ENCODE peak calls at places on chromosomes 6 and 20, in seven cellular contexts. One of them, this sample, is unnamed.

GRCh38 chr6:101090281-101090680 is 209.2 kb upstream of the ASCC3 start:
- DNase-seq in BJ: no peak
- DNase-seq in HCT116: no peak
- DNase-seq in GM13977: no peak
- DNase-seq in NB4: no peak
- DNase-seq in GM06990: no peak
- DNase-seq in GM12864: no peak
- DNase-seq in this sample: no peak

GRCh38 chr20:11555510-11555909 is 362.2 kb upstream of the BTBD3 start:
- DNase-seq in BJ: no peak
- DNase-seq in HCT116: no peak
- DNase-seq in GM13977: no peak
- DNase-seq in NB4: no peak
- DNase-seq in GM06990: no peak
- DNase-seq in GM12864: no peak
- DNase-seq in this sample: no peak

GRCh38 chr20:41526327-41526726 is 91.8 kb downstream of the CHD6 start:
- DNase-seq in BJ: no peak
- DNase-seq in HCT116: no peak
- DNase-seq in GM13977: no peak
- DNase-seq in NB4: no peak
- DNase-seq in GM06990: no peak
- DNase-seq in GM12864: no peak
- DNase-seq in this sample: no peak

GRCh38 chr6:159728552-159728951 is 1.2 kb downstream of the WTAP start:
- DNase-seq in BJ: no peak
- DNase-seq in HCT116: no peak
- DNase-seq in GM13977: no peak
- DNase-seq in NB4: no peak
- DNase-seq in GM06990: no peak
- DNase-seq in GM12864: no peak
- DNase-seq in this sample: no peak

GRCh38 chr6:19410477-19410876 is 426.7 kb upstream of the ID4 start:
- DNase-seq in BJ: no peak
- DNase-seq in HCT116: no peak
- DNase-seq in GM13977: no peak
- DNase-seq in NB4: no peak
- DNase-seq in GM06990: no peak
- DNase-seq in GM12864: no peak
- DNase-seq in this sample: no peak

GRCh38 chr20:57006411-57007170 is 259.9 kb downstream of the BMP7 start:
- DNase-seq in BJ: peak
- DNase-seq in HCT116: no peak
- DNase-seq in GM13977: no peak
- DNase-seq in NB4: no peak
- DNase-seq in GM06990: no peak
- DNase-seq in GM12864: no peak
- DNase-seq in this sample: no peak

GRCh38 chr6:166999845-167000253 is 652 bp downstream of the CEP43 start:
- DNase-seq in BJ: no peak
- DNase-seq in HCT116: no peak
- DNase-seq in GM13977: no peak
- DNase-seq in NB4: peak
- DNase-seq in GM06990: no peak
- DNase-seq in GM12864: no peak
- DNase-seq in this sample: no peak

GRCh38 chr6:121516331-121516730 is 80.9 kb downstream of the GJA1 start:
- DNase-seq in BJ: no peak
- DNase-seq in HCT116: no peak
- DNase-seq in GM13977: no peak
- DNase-seq in NB4: no peak
- DNase-seq in GM06990: no peak
- DNase-seq in GM12864: no peak
- DNase-seq in this sample: no peak

GRCh38 chr6:143555071-143555492 is 43.6 kb upstream of the FUCA2 start:
- DNase-seq in BJ: no peak
- DNase-seq in HCT116: no peak
- DNase-seq in GM13977: no peak
- DNase-seq in NB4: peak
- DNase-seq in GM06990: no peak
- DNase-seq in GM12864: no peak
- DNase-seq in this sample: no peak

GRCh38 chr20:11207749-11208502 is 534.1 kb upstream of the JAG1 start:
- DNase-seq in BJ: peak
- DNase-seq in HCT116: peak
- DNase-seq in GM13977: no peak
- DNase-seq in NB4: no peak
- DNase-seq in GM06990: no peak
- DNase-seq in GM12864: no peak
- DNase-seq in this sample: no peak

GRCh38 chr6:53679446-53679933 is 13.9 kb upstream of the KLHL31 start:
- DNase-seq in BJ: no peak
- DNase-seq in HCT116: peak
- DNase-seq in GM13977: peak
- DNase-seq in NB4: peak
- DNase-seq in GM06990: no peak
- DNase-seq in GM12864: no peak
- DNase-seq in this sample: peak

GRCh38 chr6:125170376-125170775 is 16.8 kb downstream of the TPD52L1 start:
- DNase-seq in BJ: peak
- DNase-seq in HCT116: no peak
- DNase-seq in GM13977: no peak
- DNase-seq in NB4: no peak
- DNase-seq in GM06990: no peak
- DNase-seq in GM12864: no peak
- DNase-seq in this sample: no peak

GRCh38 chr20:5080384-5080877 is 39.3 kb downstream of the PCNA start:
- DNase-seq in BJ: peak
- DNase-seq in HCT116: no peak
- DNase-seq in GM13977: no peak
- DNase-seq in NB4: peak
- DNase-seq in GM06990: peak
- DNase-seq in GM12864: no peak
- DNase-seq in this sample: no peak

GRCh38 chr20:9323622-9324021 is 190.8 kb upstream of the LAMP5 start:
- DNase-seq in BJ: no peak
- DNase-seq in HCT116: peak
- DNase-seq in GM13977: no peak
- DNase-seq in NB4: no peak
- DNase-seq in GM06990: no peak
- DNase-seq in GM12864: no peak
- DNase-seq in this sample: no peak

GRCh38 chr6:148440877-148441453 is 98.3 kb downstream of the SASH1 start:
- DNase-seq in BJ: no peak
- DNase-seq in HCT116: peak
- DNase-seq in GM13977: no peak
- DNase-seq in NB4: no peak
- DNase-seq in GM06990: no peak
- DNase-seq in GM12864: no peak
- DNase-seq in this sample: no peak

DNA sequence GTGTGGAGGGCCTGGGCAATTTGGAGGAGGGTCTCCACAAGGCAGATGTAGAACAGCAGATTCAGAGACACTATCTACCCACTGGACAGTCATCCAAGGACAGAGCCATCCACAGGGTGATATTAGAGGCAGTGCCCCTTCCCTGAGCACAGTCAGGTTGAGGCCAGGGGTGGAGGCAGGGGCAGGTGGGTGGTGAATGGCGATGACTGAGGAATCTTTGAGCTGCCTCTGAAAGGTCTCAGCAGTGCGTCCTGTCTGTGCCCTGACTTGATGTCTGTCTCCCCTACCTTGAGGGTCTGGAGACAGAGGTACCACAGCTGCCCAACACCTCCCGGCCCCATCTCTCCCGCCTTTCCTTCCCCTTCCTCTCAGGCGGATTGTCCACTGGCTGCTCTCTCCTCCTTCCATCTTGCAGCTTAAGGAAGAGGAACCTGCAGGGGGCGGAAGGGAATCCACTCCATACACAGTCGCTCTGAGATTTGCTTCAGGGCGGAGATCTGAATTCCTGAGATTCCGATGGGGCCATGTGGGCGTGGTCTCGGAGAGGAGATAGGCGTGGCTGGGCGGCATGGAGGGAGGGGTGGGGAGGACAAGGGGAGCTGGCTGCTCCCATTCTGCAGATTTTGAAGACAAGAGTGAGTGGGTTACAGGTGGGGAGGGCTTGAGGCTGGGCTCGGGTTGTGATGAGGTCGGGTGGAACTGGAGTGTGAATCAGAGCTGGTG is 1.7 kb downstream of the MUCL3 start:
- DNase-seq in BJ: peak
- DNase-seq in HCT116: peak
- DNase-seq in GM13977: no peak
- DNase-seq in NB4: no peak
- DNase-seq in GM06990: no peak
- DNase-seq in GM12864: no peak
- DNase-seq in this sample: no peak
- TF ChIP-seq CTCF in BJ: peak
- TF ChIP-seq CTCF in HCT116: peak
- TF ChIP-seq CTCF in GM13977: no peak
- TF ChIP-seq CTCF in NB4: no peak
- TF ChIP-seq CTCF in GM06990: peak
- TF ChIP-seq CTCF in GM12864: no peak
- TF ChIP-seq CTCF in this sample: no peak

DNA sequence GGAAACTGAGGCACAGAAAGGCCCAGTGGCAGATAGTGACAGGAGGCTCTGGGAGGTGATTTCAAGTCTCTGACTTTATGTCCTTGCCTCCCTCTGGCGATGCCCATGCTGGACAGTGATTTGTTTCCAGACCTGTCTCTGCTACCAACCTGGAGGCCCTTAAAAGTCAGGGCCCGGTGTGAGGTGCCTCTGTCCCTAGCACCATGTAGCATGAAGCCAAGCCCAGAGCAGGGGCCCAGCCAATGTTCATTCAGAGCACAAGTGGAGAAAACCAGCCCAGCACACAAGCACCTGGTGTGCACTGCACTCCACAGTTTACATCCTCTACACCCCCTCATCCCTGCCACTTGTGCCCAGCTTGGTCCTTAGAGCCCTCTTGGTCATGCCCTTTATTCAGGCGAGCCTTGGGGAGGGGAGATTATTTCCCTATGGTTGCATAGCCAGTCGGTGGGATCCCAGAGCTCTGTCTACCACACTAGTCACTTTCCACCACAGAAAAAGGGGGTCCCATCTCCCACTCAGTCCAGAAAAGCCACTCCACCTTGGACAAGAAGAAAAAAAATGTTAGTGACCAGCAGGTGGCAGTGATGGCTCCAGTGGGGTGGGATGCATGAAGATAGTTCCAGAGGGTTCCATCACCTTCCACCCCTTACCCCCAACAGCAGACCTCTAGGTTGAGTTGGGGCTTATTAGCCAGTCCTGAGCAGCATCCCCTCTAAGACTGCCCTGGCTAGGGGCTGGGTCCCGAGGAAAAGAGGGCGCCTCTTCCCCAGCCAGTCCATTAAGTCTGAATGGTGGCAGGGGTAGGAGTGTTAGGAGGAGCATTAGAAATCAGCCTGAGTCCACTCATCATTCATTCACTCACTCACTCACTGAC is 30.9 kb downstream of the KIAA1755 start:
- DNase-seq in BJ: no peak
- DNase-seq in HCT116: no peak
- DNase-seq in GM13977: peak
- DNase-seq in NB4: peak
- DNase-seq in GM06990: no peak
- DNase-seq in GM12864: no peak
- DNase-seq in this sample: peak
- TF ChIP-seq CTCF in BJ: peak
- TF ChIP-seq CTCF in HCT116: peak
- TF ChIP-seq CTCF in GM13977: peak
- TF ChIP-seq CTCF in NB4: peak
- TF ChIP-seq CTCF in GM06990: peak
- TF ChIP-seq CTCF in GM12864: peak
- TF ChIP-seq CTCF in this sample: no peak

DNA sequence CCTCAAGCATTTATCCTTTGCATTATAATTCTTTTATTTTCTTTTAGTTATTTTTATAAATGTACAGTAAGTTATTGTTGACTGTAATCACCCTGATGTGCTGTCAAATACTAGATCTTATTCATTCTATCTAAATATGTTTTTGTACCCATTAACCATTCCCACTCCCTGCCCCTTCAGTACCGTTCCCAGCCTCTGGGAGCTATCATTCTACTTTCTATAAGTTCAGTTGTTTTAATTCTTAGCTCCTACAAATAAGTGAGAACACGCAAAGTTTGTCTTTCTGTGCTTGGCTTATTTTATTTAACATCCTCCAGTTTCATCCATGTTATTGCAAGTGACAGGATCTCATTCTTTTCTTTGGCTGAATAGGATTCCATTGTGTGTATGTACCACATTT is 12.5 kb upstream of the ERVFRD-1 start:
- DNase-seq in BJ: no peak
- DNase-seq in HCT116: no peak
- DNase-seq in GM13977: no peak
- DNase-seq in NB4: no peak
- DNase-seq in GM06990: no peak
- DNase-seq in GM12864: no peak
- DNase-seq in this sample: no peak
- TF ChIP-seq CTCF in BJ: no peak
- TF ChIP-seq CTCF in HCT116: no peak
- TF ChIP-seq CTCF in GM13977: no peak
- TF ChIP-seq CTCF in NB4: no peak
- TF ChIP-seq CTCF in GM06990: no peak
- TF ChIP-seq CTCF in GM12864: no peak
- TF ChIP-seq CTCF in this sample: no peak

GRCh38 chr20:652611-653109 is 340 bp downstream of the SRXN1 start:
- DNase-seq in BJ: no peak
- DNase-seq in HCT116: no peak
- DNase-seq in GM13977: no peak
- DNase-seq in NB4: peak
- DNase-seq in GM06990: no peak
- DNase-seq in GM12864: no peak
- DNase-seq in this sample: no peak

GRCh38 chr20:653110-653589 is at the start of gene SRXN1:
- DNase-seq in BJ: peak
- DNase-seq in HCT116: peak
- DNase-seq in GM13977: peak
- DNase-seq in NB4: peak
- DNase-seq in GM06990: peak
- DNase-seq in GM12864: peak
- DNase-seq in this sample: peak

GRCh38 chr20:651713-652610 is 1.0 kb downstream of the SRXN1 start:
- DNase-seq in BJ: no peak
- DNase-seq in HCT116: no peak
- DNase-seq in GM13977: no peak
- DNase-seq in NB4: peak
- DNase-seq in GM06990: peak
- DNase-seq in GM12864: no peak
- DNase-seq in this sample: peak

GRCh38 chr20:650281-650680 is 2.7 kb downstream of the SRXN1 start:
- DNase-seq in BJ: no peak
- DNase-seq in HCT116: no peak
- DNase-seq in GM13977: no peak
- DNase-seq in NB4: no peak
- DNase-seq in GM06990: no peak
- DNase-seq in GM12864: no peak
- DNase-seq in this sample: no peak

DNA sequence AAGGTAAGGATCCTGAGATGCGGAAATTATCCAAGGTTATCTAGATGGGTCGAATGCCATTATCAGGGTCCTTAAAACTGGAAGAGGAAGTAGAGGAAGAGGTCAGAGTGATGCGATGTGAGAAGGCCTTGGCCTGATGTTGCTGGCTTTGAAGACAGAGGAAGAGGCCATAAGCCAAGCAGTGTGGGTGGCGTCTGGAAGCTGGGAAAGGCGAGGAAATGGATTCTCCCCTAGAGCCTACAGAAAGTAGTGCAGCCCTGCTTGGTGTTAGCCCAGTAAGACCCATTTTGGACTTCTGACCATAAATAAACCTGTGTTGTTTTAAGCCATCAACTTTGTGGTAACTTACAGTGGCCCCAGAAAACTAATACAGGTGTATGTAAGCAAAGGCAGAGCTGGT is 2.0 kb downstream of the SRXN1 start:
- DNase-seq in BJ: no peak
- DNase-seq in HCT116: no peak
- DNase-seq in GM13977: no peak
- DNase-seq in NB4: peak
- DNase-seq in GM06990: no peak
- DNase-seq in GM12864: no peak
- DNase-seq in this sample: no peak
- TF ChIP-seq CTCF in BJ: no peak
- TF ChIP-seq CTCF in HCT116: no peak
- TF ChIP-seq CTCF in GM13977: no peak
- TF ChIP-seq CTCF in NB4: peak
- TF ChIP-seq CTCF in GM06990: no peak
- TF ChIP-seq CTCF in GM12864: peak
- TF ChIP-seq CTCF in this sample: no peak

This sample was measured in GM20000.